ENCODE peak calls at places on chromosomes 11 and 22, in five cellular contexts. V is HCT116, S is Panc1, W is GM23338, N is stomach. H is an unnamed sample.

GRCh38 chr11:118911113-118911879 is 14.4 kb downstream of the BCL9L start:
- DNase-seq in S (no peak), W (peak), N (no peak), V (no peak), H (no peak)

GRCh38 chr11:64935634-64936081 is at the start of gene GPHA2:
- DNase-seq in W (peak), N (peak), S (no peak), V (no peak), H (no peak)

GRCh38 chr11:10678106-10678505 is 15.4 kb downstream of the IRAG1 start:
- DNase-seq in W (no peak), S (no peak), V (no peak), N (no peak), H (no peak)

GRCh38 chr22:48175721-48176120 is 1413.3 kb downstream of the TBC1D22A start:
- DNase-seq in N (no peak), V (no peak), S (no peak), W (no peak), H (no peak)

GRCh38 chr11:19660076-19660475 is 52.6 kb upstream of the NAV2 start:
- DNase-seq in S (peak), W (no peak), V (peak), N (no peak), H (no peak)

GRCh38 chr11:73393011-73393380 is 16.8 kb downstream of the RELT start:
- DNase-seq in N (no peak), V (no peak), S (no peak), W (no peak), H (no peak)

GRCh38 chr22:47034905-47035419 is 272.5 kb downstream of the TBC1D22A start:
- DNase-seq in N (no peak), S (no peak), V (no peak), W (no peak), H (no peak)

GRCh38 chr11:1732421-1733008 is 17.9 kb downstream of the IFITM10 start:
- DNase-seq in N (no peak), W (no peak), V (no peak), S (no peak), H (no peak)

GRCh38 chr22:23068096-23068831 is 2.1 kb upstream of the GNAZ start:
- DNase-seq in S (no peak), V (no peak), W (no peak), N (peak), H (no peak)

GRCh38 chr11:61162092-61162935 is 1.1 kb upstream of the VPS37C start:
- DNase-seq in S (no peak), V (peak), W (peak), N (peak), H (no peak)

GRCh38 chr11:569273-569885 is 6.9 kb upstream of the PHRF1 start:
- DNase-seq in S (no peak), N (peak), W (peak), V (no peak), H (no peak)

GRCh38 chr11:134882671-134883318 is 470.8 kb upstream of the B3GAT1 start:
- DNase-seq in N (no peak), W (peak), V (no peak), S (no peak), H (no peak)

GRCh38 chr11:117610901-117611300 is 186.1 kb downstream of the DSCAML1 start:
- DNase-seq in N (no peak), W (no peak), V (no peak), S (no peak), H (no peak)

GRCh38 chr22:19723990-19724827 is 870 bp downstream of the GP1BB start:
- DNase-seq in W (peak), V (no peak), S (no peak), N (no peak), H (no peak)

GRCh38 chr11:58924230-58924629 is 15.1 kb upstream of the GLYATL1 start:
- DNase-seq in S (no peak), V (no peak), W (no peak), N (no peak), H (no peak)

GRCh38 chr11:21572210-21572609 is 620.7 kb upstream of the ANO5 start:
- DNase-seq in V (no peak), S (no peak), N (no peak), W (no peak), H (no peak)

GRCh38 chr11:72006309-72007088 is 7.8 kb downstream of the IL18BP start:
- DNase-seq in W (no peak), S (no peak), V (no peak), N (no peak), H (no peak)

GRCh38 chr11:66333220-66333877 is 2.9 kb downstream of the RIN1 start:
- DNase-seq in N (no peak), V (no peak), S (no peak), W (no peak), H (no peak)

GRCh38 chr22:47310601-47311000 is 548.2 kb downstream of the TBC1D22A start:
- DNase-seq in W (no peak), S (peak), N (no peak), V (peak), H (no peak)

GRCh38 chr11:104968856-104969776 is 742 bp upstream of the CASP4 start:
- DNase-seq in V (no peak), W (peak), S (peak), N (no peak), H (no peak)

GRCh38 chr22:45499746-45500145 is 2.9 kb upstream of the FBLN1 start:
- DNase-seq in N (no peak), V (no peak), W (no peak), S (no peak), H (no peak)

GRCh38 chr22:23113067-23113846 is 28.5 kb downstream of the RSPH14 start:
- DNase-seq in S (no peak), N (no peak), V (no peak), W (no peak), H (no peak)

GRCh38 chr11:1206391-1207271 is 16.2 kb upstream of the MUC5B start:
- DNase-seq in W (no peak), N (no peak), S (no peak), V (no peak), H (no peak)

GRCh38 chr11:109121173-109121938 is 300.6 kb upstream of the C11orf87 start:
- DNase-seq in V (no peak), W (no peak), N (no peak), S (no peak), H (no peak)

GRCh38 chr11:3799143-3799542 is 1.8 kb upstream of the NUP98 start:
- DNase-seq in V (no peak), W (no peak), S (no peak), N (no peak), H (no peak)

GRCh38 chr11:88404932-88405710 is 67.6 kb upstream of the CTSC start:
- DNase-seq in W (no peak), V (no peak), S (no peak), N (no peak), H (no peak)

GRCh38 chr11:101913631-101914030 is 1.2 kb upstream of the CEP126 start:
- DNase-seq in W (no peak), N (no peak), V (no peak), S (no peak), H (no peak)

GRCh38 chr11:102724904-102725515 is at the start of gene MMP8:
- DNase-seq in V (no peak), W (no peak), N (no peak), S (no peak), H (no peak)

GRCh38 chr11:115408036-115408911 is 95.9 kb downstream of the CADM1 start:
- DNase-seq in V (no peak), S (no peak), N (no peak), W (no peak), H (no peak)

GRCh38 chr11:105489431-105489830 is 120.4 kb upstream of the GRIA4 start:
- DNase-seq in V (no peak), W (no peak), N (no peak), S (no peak), H (no peak)

GRCh38 chr22:28855355-28856094 is 27.8 kb upstream of the ZNRF3 start:
- DNase-seq in W (peak), N (peak), S (peak), V (peak), H (peak)
- TF ChIP-seq POLR2AphosphoS5 in W (no peak), N (no peak), S (no peak), V (no peak), H (no peak)

GRCh38 chr22:28030442-28030841 is 111.4 kb upstream of the PITPNB start:
- DNase-seq in N (no peak), S (no peak), W (no peak), V (no peak), H (no peak)

GRCh38 chr22:28031383-28031922 is 112.4 kb upstream of the PITPNB start:
- DNase-seq in N (no peak), S (no peak), V (no peak), W (no peak), H (no peak)

GRCh38 chr22:28032896-28033295 is 113.8 kb upstream of the PITPNB start:
- DNase-seq in W (no peak), N (no peak), S (no peak), V (no peak), H (no peak)

GRCh38 chr22:28034760-28035401 is 115.8 kb upstream of the PITPNB start:
- DNase-seq in S (no peak), W (no peak), V (no peak), N (peak), H (peak)

DNA sequence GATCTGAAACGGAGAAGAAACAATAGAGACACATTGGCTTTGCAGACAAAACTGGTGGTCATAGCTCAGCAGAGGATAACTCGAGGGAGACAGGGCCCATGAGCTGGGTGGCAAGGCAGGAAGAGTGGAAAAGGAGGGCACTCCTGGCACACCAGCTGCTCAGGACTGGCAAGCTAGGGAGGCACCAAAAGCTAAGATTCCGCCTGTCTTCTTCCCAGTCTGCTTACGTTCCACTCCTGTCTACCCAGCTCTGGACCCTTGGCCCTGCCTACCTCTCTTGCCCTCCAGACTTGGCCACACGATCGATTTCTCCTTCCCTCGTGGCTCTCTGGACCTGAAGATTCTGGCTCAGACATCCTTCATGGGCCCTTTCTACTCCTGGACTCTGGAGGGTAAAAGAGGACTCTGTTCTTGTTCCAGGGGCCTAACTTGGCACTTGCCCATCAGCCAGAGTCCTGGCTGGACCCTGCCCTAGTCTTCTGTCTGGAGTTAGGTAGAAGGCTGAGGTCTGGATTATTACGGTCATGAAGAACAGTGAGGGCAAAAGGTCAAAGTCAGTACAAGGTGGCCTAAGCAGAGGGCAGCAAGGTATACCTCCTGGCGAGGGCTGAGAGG is 115.2 kb upstream of the PITPNB start:
- DNase-seq in S (no peak), N (no peak), V (no peak), W (no peak), H (no peak)
- H3K27ac ChIP-seq in S (no peak), N (peak), V (no peak), W (no peak), H (no peak)

DNA sequence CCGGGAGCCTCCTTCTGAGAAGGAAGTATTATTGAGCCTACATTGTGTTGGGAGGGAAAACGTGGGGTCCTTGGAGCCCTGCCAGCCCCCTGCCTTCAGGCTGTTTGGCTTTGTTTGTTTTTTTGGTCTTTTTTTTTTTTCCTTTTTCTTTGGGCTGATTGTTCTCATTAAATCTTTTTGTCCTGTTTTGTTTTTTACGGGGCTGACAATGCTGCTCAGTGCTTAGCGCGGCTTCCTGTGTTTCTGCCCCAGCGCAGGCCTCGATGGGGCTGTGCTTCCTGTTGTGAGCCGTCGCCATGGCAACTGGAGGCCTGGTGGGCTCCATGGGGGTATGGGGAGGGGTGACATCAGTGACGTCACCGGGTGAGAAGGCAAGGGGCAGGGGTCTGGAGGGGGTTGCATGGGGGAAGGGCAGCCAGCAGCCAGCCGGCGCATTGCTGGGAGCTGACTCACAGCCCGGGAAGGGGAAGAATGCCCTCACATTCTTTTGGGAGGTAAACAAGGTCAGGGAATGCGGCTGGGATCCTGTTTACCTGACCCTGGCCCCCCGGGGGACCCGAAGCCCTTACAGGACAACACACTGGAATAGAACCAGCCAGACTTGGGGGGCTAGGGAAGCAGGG is 22.1 kb upstream of the CBX7 start:
- DNase-seq in S (peak), N (peak), V (peak), W (peak), H (no peak)
- TF ChIP-seq POLR2AphosphoS5 in S (no peak), N (peak), V (no peak), W (peak), H (no peak)

GRCh38 chr11:45880772-45881570 is 4.5 kb upstream of the MAPK8IP1 start:
- DNase-seq in S (no peak), V (no peak), N (no peak), W (no peak), H (no peak)
- H3K27ac ChIP-seq in S (no peak), V (peak), N (peak), W (no peak), H (no peak)

GRCh38 chr22:17980638-17981051 is 43.7 kb downstream of the MICAL3 start:
- DNase-seq in S (no peak), W (no peak), V (no peak), N (peak), H (no peak)
- TF ChIP-seq POLR2AphosphoS5 in S (no peak), W (no peak), V (no peak), N (no peak), H (no peak)

GRCh38 chr22:50198624-50199017 is 2.2 kb upstream of the SELENOO start:
- DNase-seq in N (no peak), W (no peak), S (no peak), V (no peak), H (no peak)
- H3K27ac ChIP-seq in N (no peak), W (no peak), S (no peak), V (no peak), H (peak)

GRCh38 chr11:76763573-76764348 is 19.4 kb upstream of the TSKU start:
- DNase-seq in V (no peak), S (no peak), W (no peak), N (no peak), H (no peak)
- TF ChIP-seq POLR2AphosphoS5 in V (no peak), S (no peak), W (no peak), N (peak), H (no peak)

H was measured in SK-N-MC.